ENCODE peak calls at places on chromosomes 12 and 14, in nine cellular contexts. I is fibroblast of mammary gland; P is left ventricle myocardium inferior; S is caudate nucleus; M is NT2/D1; E is left lobe of liver; J is iris pigment epithelial cell; B is ACHN; G is activated CD8-positive, alpha-beta memory T cell treated with anti-CD3 and anti-CD28 coated beads for 4 hours. K is an unnamed sample.

GRCh38 chr12:106671840-106672239 is 89.0 kb downstream of the RFX4 start:
- DNase-seq in I (no peak), P (no peak), S (no peak), M (no peak), E (no peak), J (no peak), B (no peak), G (no peak), K (no peak)

GRCh38 chr14:99055816-99056215 is 216.2 kb downstream of the BCL11B start:
- DNase-seq in I (no peak), P (no peak), S (no peak), M (no peak), E (no peak), J (no peak), B (no peak), G (peak), K (no peak)

GRCh38 chr12:49487605-49488004 is 51.2 kb upstream of the KCNH3 start:
- DNase-seq in I (no peak), P (no peak), S (no peak), M (no peak), E (no peak), J (no peak), B (no peak), G (no peak), K (no peak)

GRCh38 chr14:104872469-104873341 is 7.6 kb downstream of the CEP170B start:
- DNase-seq in I (peak), P (peak), S (no peak), M (no peak), E (peak), J (peak), B (no peak), G (no peak), K (no peak)

GRCh38 chr14:90760591-90761316 is 55.5 kb downstream of the TTC7B start:
- DNase-seq in I (peak), P (no peak), S (no peak), M (no peak), E (no peak), J (peak), B (peak), G (no peak), K (peak)

GRCh38 chr14:105806568-105806967 is 280.2 kb downstream of the TMEM121 start:
- DNase-seq in I (no peak), P (no peak), S (no peak), M (no peak), E (no peak), J (no peak), B (no peak), G (no peak), K (no peak)

GRCh38 chr14:55572578-55572977 is 7.4 kb upstream of the KTN1 start:
- DNase-seq in I (no peak), P (no peak), S (no peak), M (no peak), E (no peak), J (no peak), B (no peak), G (no peak), K (no peak)

GRCh38 chr12:124240493-124240892 is 54.4 kb upstream of the RFLNA start:
- DNase-seq in I (peak), P (no peak), S (no peak), M (peak), E (no peak), J (peak), B (peak), G (no peak), K (peak)

GRCh38 chr14:59679872-59680271 is 103.3 kb upstream of the CCDC175 start:
- DNase-seq in I (no peak), P (no peak), S (no peak), M (no peak), E (no peak), J (peak), B (no peak), G (no peak), K (no peak)

GRCh38 chr12:39413836-39414771 is 28.8 kb downstream of the KIF21A start:
- DNase-seq in I (no peak), P (no peak), S (no peak), M (no peak), E (no peak), J (no peak), B (no peak), G (no peak), K (no peak)